ENCODE peak calls at places on chromosomes 4 and X, in nine cellular contexts. One of them, this sample, is unnamed.

GRCh38 chr4:3451956-3452355 is 10.2 kb downstream of the HGFAC start:
- DNase-seq in GM12865: no peak
- DNase-seq in AG09319: peak; percentile 59
- DNase-seq in mammary epithelial cell: peak; percentile 55
- DNase-seq in tibial nerve: no peak
- DNase-seq in lower leg skin: no peak
- DNase-seq in nephron progenitor cell: no peak
- DNase-seq in progenitor cell of endocrine pancreas: no peak
- DNase-seq in heart right ventricle: no peak
- DNase-seq in this sample: no peak

GRCh38 chr4:120812216-120812615 is 110.3 kb downstream of the PRDM5 start:
- DNase-seq in GM12865: no peak
- DNase-seq in AG09319: no peak
- DNase-seq in mammary epithelial cell: peak; percentile 14
- DNase-seq in tibial nerve: no peak
- DNase-seq in lower leg skin: no peak
- DNase-seq in nephron progenitor cell: no peak
- DNase-seq in progenitor cell of endocrine pancreas: no peak
- DNase-seq in heart right ventricle: no peak
- DNase-seq in this sample: no peak

GRCh38 chrX:47129157-47129878 is 15.2 kb downstream of the NDUFB11 start:
- DNase-seq in GM12865: peak; percentile 95
- DNase-seq in AG09319: peak; percentile 92
- DNase-seq in mammary epithelial cell: peak; percentile 93
- DNase-seq in tibial nerve: peak; percentile 91
- DNase-seq in lower leg skin: peak; percentile 97
- DNase-seq in nephron progenitor cell: peak; percentile 87
- DNase-seq in progenitor cell of endocrine pancreas: peak; percentile 67
- DNase-seq in heart right ventricle: peak; percentile 94
- DNase-seq in this sample: peak; percentile 88

GRCh38 chr4:112766422-112766821 is 129.5 kb downstream of the LARP7 start:
- DNase-seq in GM12865: peak; percentile 48
- DNase-seq in AG09319: peak; percentile 4
- DNase-seq in mammary epithelial cell: peak; percentile 9
- DNase-seq in tibial nerve: no peak
- DNase-seq in lower leg skin: no peak
- DNase-seq in nephron progenitor cell: peak; percentile 13
- DNase-seq in progenitor cell of endocrine pancreas: no peak
- DNase-seq in heart right ventricle: no peak
- DNase-seq in this sample: peak; percentile 49

GRCh38 chrX:9573282-9574106 is 108.6 kb downstream of the TBL1X start:
- DNase-seq in GM12865: no peak
- DNase-seq in AG09319: no peak
- DNase-seq in mammary epithelial cell: no peak
- DNase-seq in tibial nerve: no peak
- DNase-seq in lower leg skin: peak; percentile 40
- DNase-seq in nephron progenitor cell: no peak
- DNase-seq in progenitor cell of endocrine pancreas: no peak
- DNase-seq in heart right ventricle: no peak
- DNase-seq in this sample: no peak

GRCh38 chr4:4387531-4388311 is 819 bp downstream of the NSG1 start:
- DNase-seq in GM12865: no peak
- DNase-seq in AG09319: no peak
- DNase-seq in mammary epithelial cell: no peak
- DNase-seq in tibial nerve: no peak
- DNase-seq in lower leg skin: no peak
- DNase-seq in nephron progenitor cell: peak; percentile 39
- DNase-seq in progenitor cell of endocrine pancreas: no peak
- DNase-seq in heart right ventricle: no peak
- DNase-seq in this sample: peak; percentile 52

GRCh38 chr4:147117400-147117799 is 171.7 kb upstream of the TTC29 start:
- DNase-seq in GM12865: no peak
- DNase-seq in AG09319: no peak
- DNase-seq in mammary epithelial cell: no peak
- DNase-seq in tibial nerve: no peak
- DNase-seq in lower leg skin: no peak
- DNase-seq in nephron progenitor cell: no peak
- DNase-seq in progenitor cell of endocrine pancreas: no peak
- DNase-seq in heart right ventricle: peak; percentile 18
- DNase-seq in this sample: no peak

GRCh38 chr4:183594823-183595222 is 64.2 kb downstream of the RWDD4 start:
- DNase-seq in GM12865: no peak
- DNase-seq in AG09319: no peak
- DNase-seq in mammary epithelial cell: no peak
- DNase-seq in tibial nerve: no peak
- DNase-seq in lower leg skin: no peak
- DNase-seq in nephron progenitor cell: no peak
- DNase-seq in progenitor cell of endocrine pancreas: no peak
- DNase-seq in heart right ventricle: no peak
- DNase-seq in this sample: no peak

GRCh38 chr4:110164856-110165255 is 33.6 kb downstream of the ELOVL6 start:
- DNase-seq in GM12865: no peak
- DNase-seq in AG09319: no peak
- DNase-seq in mammary epithelial cell: no peak
- DNase-seq in tibial nerve: no peak
- DNase-seq in lower leg skin: no peak
- DNase-seq in nephron progenitor cell: no peak
- DNase-seq in progenitor cell of endocrine pancreas: no peak
- DNase-seq in heart right ventricle: no peak
- DNase-seq in this sample: no peak

GRCh38 chr4:164482788-164483187 is 271.1 kb upstream of the SMIM31 start:
- DNase-seq in GM12865: no peak
- DNase-seq in AG09319: no peak
- DNase-seq in mammary epithelial cell: no peak
- DNase-seq in tibial nerve: no peak
- DNase-seq in lower leg skin: no peak
- DNase-seq in nephron progenitor cell: no peak
- DNase-seq in progenitor cell of endocrine pancreas: no peak
- DNase-seq in heart right ventricle: no peak
- DNase-seq in this sample: no peak

GRCh38 chr4:70703695-70704332 is 15.5 kb downstream of the UTP3 start:
- DNase-seq in GM12865: no peak
- DNase-seq in AG09319: no peak
- DNase-seq in mammary epithelial cell: peak; percentile 54
- DNase-seq in tibial nerve: no peak
- DNase-seq in lower leg skin: peak; percentile 84
- DNase-seq in nephron progenitor cell: no peak
- DNase-seq in progenitor cell of endocrine pancreas: no peak
- DNase-seq in heart right ventricle: no peak
- DNase-seq in this sample: no peak
- TF ChIP-seq CTCF in GM12865: no peak
- TF ChIP-seq CTCF in AG09319: no peak
- TF ChIP-seq CTCF in mammary epithelial cell: no peak
- TF ChIP-seq CTCF in tibial nerve: no peak
- TF ChIP-seq CTCF in lower leg skin: no peak
- TF ChIP-seq CTCF in nephron progenitor cell: no peak
- TF ChIP-seq CTCF in progenitor cell of endocrine pancreas: no peak
- TF ChIP-seq CTCF in heart right ventricle: no peak
- TF ChIP-seq CTCF in this sample: no peak

GRCh38 chr4:25088342-25088952 is 57.7 kb upstream of the LGI2 start:
- DNase-seq in GM12865: no peak
- DNase-seq in AG09319: no peak
- DNase-seq in mammary epithelial cell: no peak
- DNase-seq in tibial nerve: no peak
- DNase-seq in lower leg skin: no peak
- DNase-seq in nephron progenitor cell: no peak
- DNase-seq in progenitor cell of endocrine pancreas: no peak
- DNase-seq in heart right ventricle: peak; percentile 53
- DNase-seq in this sample: peak; percentile 46
- TF ChIP-seq CTCF in GM12865: no peak
- TF ChIP-seq CTCF in AG09319: no peak
- TF ChIP-seq CTCF in mammary epithelial cell: no peak
- TF ChIP-seq CTCF in tibial nerve: no peak
- TF ChIP-seq CTCF in lower leg skin: no peak
- TF ChIP-seq CTCF in nephron progenitor cell: no peak
- TF ChIP-seq CTCF in progenitor cell of endocrine pancreas: no peak
- TF ChIP-seq CTCF in heart right ventricle: no peak
- TF ChIP-seq CTCF in this sample: no peak

DNA sequence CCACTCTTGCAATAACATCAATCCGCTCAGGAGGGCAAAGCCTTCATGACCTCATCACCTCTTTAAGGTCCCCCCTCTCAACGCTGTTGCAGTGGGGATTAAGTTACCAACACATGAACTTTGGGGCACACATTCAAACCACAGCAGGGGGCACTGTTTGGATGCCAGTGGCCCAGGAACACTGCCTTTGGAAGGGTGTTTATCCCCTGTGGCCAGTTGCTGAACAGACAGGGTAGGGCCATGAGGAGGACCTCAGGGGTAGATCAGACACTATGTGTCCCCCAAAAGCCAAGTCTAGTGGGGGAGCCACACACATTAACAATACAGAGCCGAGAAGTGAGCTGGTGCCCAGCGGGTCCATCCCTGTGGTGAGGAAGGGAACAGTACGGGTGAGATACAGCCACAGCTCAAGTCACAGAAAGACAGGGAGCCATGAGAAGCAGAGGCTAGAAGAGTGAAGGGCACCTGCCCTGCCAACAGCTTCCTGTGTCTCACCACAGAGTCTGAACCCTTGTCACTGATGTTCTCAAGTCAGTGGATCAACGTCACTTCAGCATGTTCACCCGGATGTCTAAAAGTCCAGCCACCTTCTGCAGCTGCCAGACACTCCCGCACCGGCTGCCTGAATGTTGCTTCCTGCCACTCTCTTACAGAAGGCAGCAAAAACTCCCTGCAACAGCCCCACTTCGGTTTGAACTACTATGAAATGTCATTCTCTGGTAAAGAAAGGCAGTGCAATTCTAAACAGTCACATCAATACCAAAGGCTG is 19.9 kb upstream of the MXD4 start:
- DNase-seq in GM12865: peak; percentile 81
- DNase-seq in AG09319: no peak
- DNase-seq in mammary epithelial cell: no peak
- DNase-seq in tibial nerve: no peak
- DNase-seq in lower leg skin: no peak
- DNase-seq in nephron progenitor cell: no peak
- DNase-seq in progenitor cell of endocrine pancreas: no peak
- DNase-seq in heart right ventricle: no peak
- DNase-seq in this sample: peak; percentile 7
- TF ChIP-seq CTCF in GM12865: peak; percentile 21
- TF ChIP-seq CTCF in AG09319: no peak
- TF ChIP-seq CTCF in mammary epithelial cell: peak; percentile 11
- TF ChIP-seq CTCF in tibial nerve: no peak
- TF ChIP-seq CTCF in lower leg skin: no peak
- TF ChIP-seq CTCF in nephron progenitor cell: no peak
- TF ChIP-seq CTCF in progenitor cell of endocrine pancreas: peak; percentile 19
- TF ChIP-seq CTCF in heart right ventricle: no peak
- TF ChIP-seq CTCF in this sample: no peak

GRCh38 chrX:112356031-112356430 is 273.5 kb upstream of the TRPC5 start:
- DNase-seq in GM12865: no peak
- DNase-seq in AG09319: no peak
- DNase-seq in mammary epithelial cell: no peak
- DNase-seq in tibial nerve: no peak
- DNase-seq in lower leg skin: no peak
- DNase-seq in nephron progenitor cell: no peak
- DNase-seq in progenitor cell of endocrine pancreas: no peak
- DNase-seq in heart right ventricle: no peak
- DNase-seq in this sample: no peak
- TF ChIP-seq CTCF in GM12865: no peak
- TF ChIP-seq CTCF in AG09319: no peak
- TF ChIP-seq CTCF in mammary epithelial cell: no peak
- TF ChIP-seq CTCF in tibial nerve: no peak
- TF ChIP-seq CTCF in lower leg skin: no peak
- TF ChIP-seq CTCF in nephron progenitor cell: no peak
- TF ChIP-seq CTCF in progenitor cell of endocrine pancreas: no peak
- TF ChIP-seq CTCF in heart right ventricle: no peak
- TF ChIP-seq CTCF in this sample: no peak

GRCh38 chr4:76680934-76681333 is 217.0 kb downstream of the SOWAHB start:
- DNase-seq in GM12865: peak; percentile 20
- DNase-seq in AG09319: no peak
- DNase-seq in mammary epithelial cell: no peak
- DNase-seq in tibial nerve: no peak
- DNase-seq in lower leg skin: no peak
- DNase-seq in nephron progenitor cell: no peak
- DNase-seq in progenitor cell of endocrine pancreas: no peak
- DNase-seq in heart right ventricle: no peak
- DNase-seq in this sample: no peak
- TF ChIP-seq CTCF in GM12865: peak; percentile 16
- TF ChIP-seq CTCF in AG09319: no peak
- TF ChIP-seq CTCF in mammary epithelial cell: peak; percentile 33
- TF ChIP-seq CTCF in tibial nerve: no peak
- TF ChIP-seq CTCF in lower leg skin: no peak
- TF ChIP-seq CTCF in nephron progenitor cell: no peak
- TF ChIP-seq CTCF in progenitor cell of endocrine pancreas: no peak
- TF ChIP-seq CTCF in heart right ventricle: no peak
- TF ChIP-seq CTCF in this sample: no peak

GRCh38 chrX:133698298-133698697 is 283.0 kb upstream of the GPC4 start:
- DNase-seq in GM12865: no peak
- DNase-seq in AG09319: no peak
- DNase-seq in mammary epithelial cell: no peak
- DNase-seq in tibial nerve: no peak
- DNase-seq in lower leg skin: no peak
- DNase-seq in nephron progenitor cell: no peak
- DNase-seq in progenitor cell of endocrine pancreas: no peak
- DNase-seq in heart right ventricle: no peak
- DNase-seq in this sample: no peak
- TF ChIP-seq CTCF in GM12865: no peak
- TF ChIP-seq CTCF in AG09319: peak; percentile 32
- TF ChIP-seq CTCF in mammary epithelial cell: no peak
- TF ChIP-seq CTCF in tibial nerve: no peak
- TF ChIP-seq CTCF in lower leg skin: no peak
- TF ChIP-seq CTCF in nephron progenitor cell: no peak
- TF ChIP-seq CTCF in progenitor cell of endocrine pancreas: no peak
- TF ChIP-seq CTCF in heart right ventricle: no peak
- TF ChIP-seq CTCF in this sample: no peak